ENCODE peak calls at places on chromosome 15, in ten cellular contexts. N is CD8-positive, alpha-beta T cell; Z is AG09309; I is dorsolateral prefrontal cortex; E is BJ; R is coronary artery; K is Panc1; G is heart left ventricle; W is glutamatergic neuron; M is stomach. L is an unnamed sample.

GRCh38 chr15:93467327-93467726 is 378.3 kb upstream of the RGMA start:
- DNase-seq in N (no peak), Z (no peak), I (peak), E (no peak), R (peak), K (no peak), G (peak), W (peak), M (no peak), L (no peak)

GRCh38 chr15:36774765-36775164 is 195.3 kb downstream of the CDIN1 start:
- DNase-seq in N (no peak), Z (no peak), I (no peak), E (no peak), R (no peak), K (no peak), G (no peak), W (no peak), M (no peak), L (no peak)

GRCh38 chr15:33191641-33192040 is 2.9 kb downstream of the FMN1 start:
- DNase-seq in N (no peak), Z (no peak), I (no peak), E (no peak), R (no peak), K (no peak), G (no peak), W (no peak), M (no peak), L (no peak)

GRCh38 chr15:74626752-74627692 is 11.4 kb downstream of the CLK3 start:
- DNase-seq in N (no peak), Z (no peak), I (no peak), E (no peak), R (no peak), K (no peak), G (no peak), W (no peak), M (no peak), L (no peak)

GRCh38 chr15:71752604-71753289 is 57.6 kb upstream of the NR2E3 start:
- DNase-seq in N (no peak), Z (peak), I (no peak), E (peak), R (no peak), K (peak), G (no peak), W (peak), M (no peak), L (no peak)

GRCh38 chr15:43225201-43225949 is 4.6 kb upstream of the EPB42 start:
- DNase-seq in N (peak), Z (no peak), I (no peak), E (no peak), R (no peak), K (peak), G (no peak), W (no peak), M (no peak), L (no peak)

GRCh38 chr15:49279481-49280186 is 109.6 kb downstream of the GALK2 start:
- DNase-seq in N (no peak), Z (no peak), I (no peak), E (no peak), R (no peak), K (no peak), G (no peak), W (no peak), M (no peak), L (no peak)

GRCh38 chr15:82146990-82147461 is 101.2 kb upstream of the MEX3B start:
- DNase-seq in N (no peak), Z (no peak), I (no peak), E (no peak), R (no peak), K (peak), G (no peak), W (no peak), M (no peak), L (no peak)

GRCh38 chr15:85542895-85543331 is 162.5 kb downstream of the AKAP13 start:
- DNase-seq in N (no peak), Z (no peak), I (no peak), E (no peak), R (no peak), K (no peak), G (no peak), W (no peak), M (no peak), L (no peak)

GRCh38 chr15:45869034-45869668 is 234.3 kb downstream of the SQOR start:
- DNase-seq in N (no peak), Z (no peak), I (no peak), E (no peak), R (no peak), K (no peak), G (no peak), W (no peak), M (no peak), L (no peak)

GRCh38 chr15:90340345-90340744 is 11.7 kb upstream of the ZNF774 start:
- DNase-seq in N (no peak), Z (no peak), I (no peak), E (no peak), R (no peak), K (no peak), G (no peak), W (no peak), M (no peak), L (no peak)

GRCh38 chr15:63985221-63986184 is 60.8 kb downstream of the DAPK2 start:
- DNase-seq in N (no peak), Z (no peak), I (peak), E (no peak), R (no peak), K (no peak), G (peak), W (no peak), M (peak), L (no peak)

GRCh38 chr15:34796847-34797246 is 1.5 kb upstream of the ACTC1 start:
- DNase-seq in N (no peak), Z (no peak), I (no peak), E (no peak), R (no peak), K (no peak), G (peak), W (no peak), M (no peak), L (no peak)

GRCh38 chr15:75483961-75484360 is 32.5 kb upstream of the SIN3A start:
- DNase-seq in N (no peak), Z (no peak), I (no peak), E (no peak), R (no peak), K (no peak), G (no peak), W (no peak), M (no peak), L (no peak)

GRCh38 chr15:90834626-90835025 is 33.8 kb upstream of the FURIN start:
- DNase-seq in N (no peak), Z (no peak), I (no peak), E (no peak), R (no peak), K (no peak), G (no peak), W (no peak), M (no peak), L (no peak)

GRCh38 chr15:56978898-56979662 is 60.6 kb downstream of the TCF12 start:
- DNase-seq in N (no peak), Z (no peak), I (no peak), E (no peak), R (no peak), K (peak), G (no peak), W (no peak), M (no peak), L (no peak)

GRCh38 chr15:63506537-63507035 is 2.2 kb downstream of the USP3 start:
- DNase-seq in N (no peak), Z (no peak), I (no peak), E (no peak), R (no peak), K (no peak), G (no peak), W (no peak), M (no peak), L (no peak)

GRCh38 chr15:31342381-31342780 is 15.7 kb downstream of the KLF13 start:
- DNase-seq in N (no peak), Z (no peak), I (no peak), E (no peak), R (no peak), K (no peak), G (no peak), W (no peak), M (no peak), L (no peak)

DNA sequence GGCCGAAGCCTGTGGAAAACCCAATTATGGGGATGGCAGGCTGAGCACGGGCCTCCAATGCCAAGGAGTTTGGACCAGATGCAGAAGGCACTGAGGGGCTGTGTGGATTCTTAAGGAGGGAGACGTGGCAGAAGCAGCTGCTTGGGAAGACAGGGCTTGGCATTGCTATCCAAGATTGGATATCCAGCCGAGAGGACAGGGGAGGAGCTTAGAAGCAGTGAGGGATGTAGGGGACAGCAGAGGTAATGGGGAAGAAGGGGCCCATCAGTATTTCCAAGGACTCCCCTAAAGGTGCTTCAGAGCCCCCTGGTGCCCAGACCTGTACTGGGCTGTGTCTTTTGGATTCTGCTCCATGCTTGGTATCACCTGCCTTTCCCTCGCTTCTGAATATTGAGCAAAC is 112.8 kb upstream of the TLE3 start:
- DNase-seq in N (no peak), Z (no peak), I (no peak), E (no peak), R (no peak), K (no peak), G (no peak), W (no peak), M (no peak), L (no peak)
- TF ChIP-seq CTCF in N (no peak), Z (no peak), I (no peak), E (no peak), R (no peak), K (no peak), G (no peak), W (no peak), M (no peak), L (no peak)

GRCh38 chr15:60265057-60265456 is 132.7 kb downstream of the ANXA2 start:
- DNase-seq in N (no peak), Z (no peak), I (no peak), E (no peak), R (no peak), K (no peak), G (no peak), W (no peak), M (no peak), L (no peak)
- TF ChIP-seq CTCF in N (no peak), Z (no peak), I (no peak), E (no peak), R (no peak), K (no peak), G (no peak), W (no peak), M (no peak), L (no peak)

GRCh38 chr15:48253186-48253585 is 47.1 kb downstream of the SLC12A1 start:
- DNase-seq in N (no peak), Z (no peak), I (no peak), E (no peak), R (no peak), K (no peak), G (no peak), W (no peak), M (no peak), L (no peak)

GRCh38 chr15:48244923-48245322 is 38.8 kb downstream of the SLC12A1 start:
- DNase-seq in N (no peak), Z (no peak), I (no peak), E (no peak), R (no peak), K (no peak), G (no peak), W (no peak), M (no peak), L (no peak)

GRCh38 chr15:48250640-48251076 is 44.6 kb downstream of the SLC12A1 start:
- DNase-seq in N (no peak), Z (peak), I (no peak), E (peak), R (no peak), K (peak), G (peak), W (peak), M (no peak), L (no peak)
- TF ChIP-seq CTCF in N (peak), Z (peak), I (peak), E (peak), R (peak), K (peak), G (peak), W (peak), M (peak), L (peak)

GRCh38 chr15:39887832-39888231 is 32.2 kb downstream of the GPR176 start:
- DNase-seq in N (no peak), Z (peak), I (no peak), E (no peak), R (no peak), K (peak), G (no peak), W (no peak), M (peak), L (no peak)
- TF ChIP-seq CTCF in N (no peak), Z (peak), I (peak), E (peak), R (no peak), K (peak), G (peak), W (no peak), M (no peak), L (peak)

DNA sequence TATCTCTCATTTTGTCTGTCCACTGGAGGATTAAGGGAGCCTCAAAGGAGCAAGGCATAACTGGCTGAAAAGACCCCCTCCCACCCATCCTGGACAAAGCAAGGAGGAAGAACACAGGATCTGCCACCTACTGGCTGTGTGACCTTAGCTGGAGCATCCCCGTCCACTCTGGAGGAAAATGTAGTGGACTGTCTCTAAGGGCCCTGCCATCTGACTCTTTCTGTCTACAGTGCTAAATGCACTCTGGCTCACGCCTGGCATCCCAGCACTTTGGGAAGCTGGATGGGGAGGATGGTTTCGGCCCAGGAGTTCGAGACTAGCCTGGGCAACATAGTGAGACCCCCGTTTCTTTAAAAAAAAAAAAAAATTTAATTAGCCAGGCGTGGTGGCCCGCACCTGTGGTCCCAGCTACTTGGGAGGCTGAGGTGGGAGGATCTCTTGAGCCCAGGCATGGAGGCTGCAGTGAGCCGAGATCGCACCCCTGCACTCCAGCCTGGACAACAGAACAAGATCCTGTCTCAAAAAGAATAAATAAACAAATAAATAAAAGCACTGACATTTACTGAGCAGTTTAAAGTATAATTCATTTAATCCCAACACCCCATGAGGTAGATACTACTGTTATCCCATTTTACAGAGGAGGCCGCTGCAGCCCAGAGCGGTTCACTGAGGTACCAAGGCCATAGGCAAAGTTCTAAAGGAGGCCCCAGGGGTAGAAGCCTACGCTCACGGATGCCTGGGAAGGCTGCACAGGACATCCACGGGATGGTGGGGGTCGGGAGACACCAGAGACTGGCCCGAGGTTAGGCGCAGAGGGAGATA is 1.1 kb downstream of the TBC1D2B start:
- DNase-seq in N (no peak), Z (no peak), I (no peak), E (no peak), R (no peak), K (no peak), G (no peak), W (peak), M (no peak), L (no peak)
- TF ChIP-seq CTCF in N (no peak), Z (peak), I (no peak), E (peak), R (no peak), K (peak), G (no peak), W (no peak), M (no peak), L (peak)

GRCh38 chr15:62482715-62483429 is 317.8 kb upstream of the C2CD4B start:
- DNase-seq in N (no peak), Z (peak), I (no peak), E (no peak), R (no peak), K (peak), G (no peak), W (peak), M (no peak), L (no peak)
- TF ChIP-seq CTCF in N (no peak), Z (peak), I (no peak), E (peak), R (no peak), K (peak), G (no peak), W (no peak), M (no peak), L (peak)